ENCODE peak calls at places on chromosomes 7 and 10, in nine cellular contexts. One of them, this sample, is unnamed.

GRCh38 chr10:125991009-125991788 is 94.8 kb downstream of the FANK1 start:
- DNase-seq in GM13977: no peak
- DNase-seq in A549: no peak
- DNase-seq in AG04449: no peak
- DNase-seq in neural progenitor cell: no peak
- DNase-seq in glutamatergic neuron: no peak
- DNase-seq in tibial nerve: no peak
- DNase-seq in Calu3: no peak
- DNase-seq in foreskin fibroblast: no peak
- DNase-seq in this sample: no peak

GRCh38 chr10:104824378-104825006 is 183.4 kb downstream of the SORCS3 start:
- DNase-seq in GM13977: peak
- DNase-seq in A549: peak
- DNase-seq in AG04449: no peak
- DNase-seq in neural progenitor cell: peak
- DNase-seq in glutamatergic neuron: no peak
- DNase-seq in tibial nerve: no peak
- DNase-seq in Calu3: peak
- DNase-seq in foreskin fibroblast: peak
- DNase-seq in this sample: peak

GRCh38 chr7:104156842-104157277 is 51.0 kb downstream of the ORC5 start:
- DNase-seq in GM13977: peak
- DNase-seq in A549: peak
- DNase-seq in AG04449: peak
- DNase-seq in neural progenitor cell: peak
- DNase-seq in glutamatergic neuron: no peak
- DNase-seq in tibial nerve: no peak
- DNase-seq in Calu3: no peak
- DNase-seq in foreskin fibroblast: peak
- DNase-seq in this sample: no peak

GRCh38 chr10:73229567-73229966 is 17.5 kb downstream of the DNAJC9 start:
- DNase-seq in GM13977: no peak
- DNase-seq in A549: no peak
- DNase-seq in AG04449: no peak
- DNase-seq in neural progenitor cell: no peak
- DNase-seq in glutamatergic neuron: no peak
- DNase-seq in tibial nerve: no peak
- DNase-seq in Calu3: no peak
- DNase-seq in foreskin fibroblast: no peak
- DNase-seq in this sample: no peak

GRCh38 chr7:149624006-149624405 is 126.4 kb upstream of the ZNF746 start:
- DNase-seq in GM13977: peak
- DNase-seq in A549: peak
- DNase-seq in AG04449: no peak
- DNase-seq in neural progenitor cell: peak
- DNase-seq in glutamatergic neuron: peak
- DNase-seq in tibial nerve: no peak
- DNase-seq in Calu3: peak
- DNase-seq in foreskin fibroblast: peak
- DNase-seq in this sample: peak

GRCh38 chr7:134480730-134481129 is 21.8 kb upstream of the AKR1B1 start:
- DNase-seq in GM13977: no peak
- DNase-seq in A549: peak
- DNase-seq in AG04449: no peak
- DNase-seq in neural progenitor cell: no peak
- DNase-seq in glutamatergic neuron: no peak
- DNase-seq in tibial nerve: no peak
- DNase-seq in Calu3: peak
- DNase-seq in foreskin fibroblast: peak
- DNase-seq in this sample: no peak

GRCh38 chr10:17527530-17528146 is 73.2 kb upstream of the ST8SIA6 start:
- DNase-seq in GM13977: no peak
- DNase-seq in A549: peak
- DNase-seq in AG04449: no peak
- DNase-seq in neural progenitor cell: no peak
- DNase-seq in glutamatergic neuron: no peak
- DNase-seq in tibial nerve: no peak
- DNase-seq in Calu3: peak
- DNase-seq in foreskin fibroblast: peak
- DNase-seq in this sample: no peak

GRCh38 chr7:158912406-158912805 is 56.0 kb downstream of the DYNC2I1 start:
- DNase-seq in GM13977: no peak
- DNase-seq in A549: no peak
- DNase-seq in AG04449: no peak
- DNase-seq in neural progenitor cell: no peak
- DNase-seq in glutamatergic neuron: no peak
- DNase-seq in tibial nerve: no peak
- DNase-seq in Calu3: no peak
- DNase-seq in foreskin fibroblast: no peak
- DNase-seq in this sample: no peak

GRCh38 chr7:2912684-2913439 is 68.8 kb upstream of the GNA12 start:
- DNase-seq in GM13977: no peak
- DNase-seq in A549: no peak
- DNase-seq in AG04449: no peak
- DNase-seq in neural progenitor cell: no peak
- DNase-seq in glutamatergic neuron: no peak
- DNase-seq in tibial nerve: no peak
- DNase-seq in Calu3: no peak
- DNase-seq in foreskin fibroblast: no peak
- DNase-seq in this sample: no peak

GRCh38 chr10:93368210-93368609 is 113.9 kb downstream of the MYOF start:
- DNase-seq in GM13977: no peak
- DNase-seq in A549: no peak
- DNase-seq in AG04449: no peak
- DNase-seq in neural progenitor cell: no peak
- DNase-seq in glutamatergic neuron: no peak
- DNase-seq in tibial nerve: no peak
- DNase-seq in Calu3: no peak
- DNase-seq in foreskin fibroblast: no peak
- DNase-seq in this sample: no peak

GRCh38 chr7:74544706-74545469 is 91.2 kb downstream of the GTF2IRD1 start:
- DNase-seq in GM13977: peak
- DNase-seq in A549: peak
- DNase-seq in AG04449: no peak
- DNase-seq in neural progenitor cell: peak
- DNase-seq in glutamatergic neuron: peak
- DNase-seq in tibial nerve: no peak
- DNase-seq in Calu3: no peak
- DNase-seq in foreskin fibroblast: peak
- DNase-seq in this sample: peak
- TF ChIP-seq CTCF in GM13977: peak
- TF ChIP-seq CTCF in A549: peak
- TF ChIP-seq CTCF in AG04449: peak
- TF ChIP-seq CTCF in neural progenitor cell: peak
- TF ChIP-seq CTCF in glutamatergic neuron: peak
- TF ChIP-seq CTCF in tibial nerve: no peak
- TF ChIP-seq CTCF in Calu3: peak
- TF ChIP-seq CTCF in foreskin fibroblast: peak
- TF ChIP-seq CTCF in this sample: no peak

DNA sequence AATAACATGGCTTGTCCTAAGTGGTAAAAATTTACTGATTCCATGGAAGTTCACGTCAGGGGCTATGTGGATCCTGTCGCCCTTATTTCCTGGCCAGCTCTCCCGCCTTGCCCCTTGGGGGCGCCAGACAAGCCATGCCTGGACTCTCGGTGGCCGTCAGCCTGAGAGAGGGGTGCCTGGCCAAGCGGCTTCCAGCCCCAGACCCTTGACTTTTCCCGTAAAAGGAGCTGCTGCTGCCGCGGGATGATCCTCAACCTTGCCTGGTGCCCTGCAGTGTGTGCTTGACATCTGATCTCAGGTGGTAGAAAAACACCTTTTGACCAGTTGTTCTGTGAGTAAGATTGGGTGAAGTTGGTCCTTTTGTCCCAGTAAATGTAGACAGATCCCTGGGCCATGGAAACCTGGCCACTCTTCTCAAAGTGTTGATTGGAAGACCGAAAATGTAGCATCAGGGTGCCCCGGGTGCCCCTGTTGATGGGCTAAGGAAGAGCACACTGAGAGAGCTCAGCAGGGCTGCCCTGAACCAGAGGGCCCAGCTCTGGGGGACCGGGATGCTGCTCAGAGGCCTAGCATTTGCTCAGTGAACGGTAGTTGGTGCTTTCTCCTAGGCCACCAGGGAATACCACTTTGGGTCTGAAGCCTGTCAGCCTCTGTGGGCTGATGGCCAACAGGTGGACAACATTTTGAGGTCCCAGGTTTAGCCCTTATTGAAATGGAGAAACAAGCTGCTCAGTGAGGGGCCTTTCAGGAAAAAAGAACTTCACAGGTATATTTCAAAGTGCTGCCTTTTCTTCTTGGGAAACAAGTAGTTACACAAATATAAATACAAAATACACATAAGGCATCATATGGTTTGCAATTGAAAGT is 162.5 kb downstream of the LRMDA start:
- DNase-seq in GM13977: no peak
- DNase-seq in A549: no peak
- DNase-seq in AG04449: no peak
- DNase-seq in neural progenitor cell: peak
- DNase-seq in glutamatergic neuron: no peak
- DNase-seq in tibial nerve: no peak
- DNase-seq in Calu3: no peak
- DNase-seq in foreskin fibroblast: no peak
- DNase-seq in this sample: no peak
- TF ChIP-seq CTCF in GM13977: no peak
- TF ChIP-seq CTCF in A549: peak
- TF ChIP-seq CTCF in AG04449: no peak
- TF ChIP-seq CTCF in neural progenitor cell: peak
- TF ChIP-seq CTCF in glutamatergic neuron: no peak
- TF ChIP-seq CTCF in tibial nerve: no peak
- TF ChIP-seq CTCF in Calu3: no peak
- TF ChIP-seq CTCF in foreskin fibroblast: no peak
- TF ChIP-seq CTCF in this sample: no peak

DNA sequence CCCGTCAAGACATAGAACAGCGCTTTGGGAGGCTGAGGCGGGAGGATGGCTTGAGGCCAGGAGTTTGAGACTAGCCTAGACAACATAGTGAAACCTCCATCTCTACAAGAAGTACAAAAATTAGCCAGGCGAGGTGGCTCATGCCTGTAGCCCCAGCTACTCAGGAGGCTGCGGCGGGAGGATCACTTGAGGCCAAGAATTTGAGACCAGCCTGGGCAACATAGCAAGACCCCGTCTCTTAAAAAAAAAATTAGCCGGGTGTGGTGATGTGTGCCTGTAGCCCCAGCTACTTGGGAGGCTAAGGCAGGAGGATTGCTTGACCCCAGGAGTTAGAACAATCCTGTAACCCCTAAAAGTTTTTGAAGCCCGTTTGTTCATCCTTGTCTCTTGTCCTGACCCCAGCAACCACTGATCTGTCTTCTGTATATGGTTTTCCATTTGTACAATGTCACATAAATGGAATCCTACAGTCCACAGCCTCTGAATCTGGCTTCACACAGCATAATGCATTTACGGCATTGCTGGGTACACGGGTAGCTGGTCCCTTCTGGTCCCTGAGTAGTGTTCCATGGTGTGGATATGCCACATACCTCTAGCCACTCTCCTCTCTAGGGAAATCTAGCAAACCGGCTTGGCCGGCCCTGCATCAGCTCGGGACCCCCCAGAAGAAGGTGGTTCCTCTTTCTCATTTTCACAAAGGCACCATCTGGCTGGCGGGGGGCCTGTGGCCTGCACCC is 8.4 kb downstream of the GTF2IRD1 start:
- DNase-seq in GM13977: no peak
- DNase-seq in A549: no peak
- DNase-seq in AG04449: no peak
- DNase-seq in neural progenitor cell: no peak
- DNase-seq in glutamatergic neuron: no peak
- DNase-seq in tibial nerve: no peak
- DNase-seq in Calu3: no peak
- DNase-seq in foreskin fibroblast: no peak
- DNase-seq in this sample: no peak
- TF ChIP-seq CTCF in GM13977: no peak
- TF ChIP-seq CTCF in A549: no peak
- TF ChIP-seq CTCF in AG04449: no peak
- TF ChIP-seq CTCF in neural progenitor cell: no peak
- TF ChIP-seq CTCF in glutamatergic neuron: no peak
- TF ChIP-seq CTCF in tibial nerve: no peak
- TF ChIP-seq CTCF in Calu3: no peak
- TF ChIP-seq CTCF in foreskin fibroblast: no peak
- TF ChIP-seq CTCF in this sample: no peak

GRCh38 chr10:129852829-129853228 is 111.2 kb downstream of the EBF3 start:
- DNase-seq in GM13977: no peak
- DNase-seq in A549: no peak
- DNase-seq in AG04449: no peak
- DNase-seq in neural progenitor cell: no peak
- DNase-seq in glutamatergic neuron: peak
- DNase-seq in tibial nerve: no peak
- DNase-seq in Calu3: no peak
- DNase-seq in foreskin fibroblast: no peak
- DNase-seq in this sample: no peak

GRCh38 chr10:129851941-129852650 is 112.0 kb downstream of the EBF3 start:
- DNase-seq in GM13977: no peak
- DNase-seq in A549: no peak
- DNase-seq in AG04449: no peak
- DNase-seq in neural progenitor cell: no peak
- DNase-seq in glutamatergic neuron: peak
- DNase-seq in tibial nerve: no peak
- DNase-seq in Calu3: no peak
- DNase-seq in foreskin fibroblast: no peak
- DNase-seq in this sample: no peak

GRCh38 chr10:129854181-129854580 is 109.9 kb downstream of the EBF3 start:
- DNase-seq in GM13977: no peak
- DNase-seq in A549: no peak
- DNase-seq in AG04449: no peak
- DNase-seq in neural progenitor cell: no peak
- DNase-seq in glutamatergic neuron: no peak
- DNase-seq in tibial nerve: no peak
- DNase-seq in Calu3: no peak
- DNase-seq in foreskin fibroblast: no peak
- DNase-seq in this sample: no peak

GRCh38 chr10:129854796-129855705 is 109.0 kb downstream of the EBF3 start:
- DNase-seq in GM13977: no peak
- DNase-seq in A549: no peak
- DNase-seq in AG04449: no peak
- DNase-seq in neural progenitor cell: no peak
- DNase-seq in glutamatergic neuron: peak
- DNase-seq in tibial nerve: no peak
- DNase-seq in Calu3: no peak
- DNase-seq in foreskin fibroblast: no peak
- DNase-seq in this sample: no peak

GRCh38 chr10:129853236-129853946 is 110.7 kb downstream of the EBF3 start:
- DNase-seq in GM13977: no peak
- DNase-seq in A549: peak
- DNase-seq in AG04449: no peak
- DNase-seq in neural progenitor cell: no peak
- DNase-seq in glutamatergic neuron: no peak
- DNase-seq in tibial nerve: no peak
- DNase-seq in Calu3: no peak
- DNase-seq in foreskin fibroblast: peak
- DNase-seq in this sample: no peak
- TF ChIP-seq CTCF in GM13977: no peak
- TF ChIP-seq CTCF in A549: peak
- TF ChIP-seq CTCF in AG04449: no peak
- TF ChIP-seq CTCF in neural progenitor cell: peak
- TF ChIP-seq CTCF in glutamatergic neuron: peak
- TF ChIP-seq CTCF in tibial nerve: peak
- TF ChIP-seq CTCF in Calu3: no peak
- TF ChIP-seq CTCF in foreskin fibroblast: peak
- TF ChIP-seq CTCF in this sample: no peak

GRCh38 chr7:13262929-13263530 is 575.6 kb downstream of the ARL4A start:
- DNase-seq in GM13977: peak
- DNase-seq in A549: peak
- DNase-seq in AG04449: no peak
- DNase-seq in neural progenitor cell: peak
- DNase-seq in glutamatergic neuron: no peak
- DNase-seq in tibial nerve: no peak
- DNase-seq in Calu3: peak
- DNase-seq in foreskin fibroblast: peak
- DNase-seq in this sample: no peak
- TF ChIP-seq CTCF in GM13977: peak
- TF ChIP-seq CTCF in A549: peak
- TF ChIP-seq CTCF in AG04449: peak
- TF ChIP-seq CTCF in neural progenitor cell: peak
- TF ChIP-seq CTCF in glutamatergic neuron: peak
- TF ChIP-seq CTCF in tibial nerve: peak
- TF ChIP-seq CTCF in Calu3: peak
- TF ChIP-seq CTCF in foreskin fibroblast: peak
- TF ChIP-seq CTCF in this sample: no peak